ENCODE peak calls at places on chromosomes 1 and 21, in six cellular contexts. S is B cell, A is fibroblast of the conjunctiva, C is retina, R is progenitor cell of endocrine pancreas, M is left ventricle myocardium inferior. P is an unnamed sample.

GRCh38 chr1:180854001-180854400 is 58.7 kb upstream of the KIAA1614 start:
- DNase-seq in S (no peak), A (no peak), C (no peak), R (no peak), M (no peak), P (no peak)

GRCh38 chr1:111654839-111655238 is 35.2 kb downstream of the RAP1A start:
- DNase-seq in S (no peak), A (no peak), C (no peak), R (no peak), M (no peak), P (no peak)

GRCh38 chr1:228004331-228004871 is 2.4 kb upstream of the WNT3A start:
- DNase-seq in S (no peak), A (no peak), C (peak), R (no peak), M (no peak), P (no peak)

GRCh38 chr21:42262826-42263225 is 43.9 kb downstream of the ABCG1 start:
- DNase-seq in S (no peak), A (no peak), C (no peak), R (no peak), M (peak), P (no peak)

GRCh38 chr1:171939730-171940129 is 98.4 kb downstream of the DNM3 start:
- DNase-seq in S (no peak), A (no peak), C (no peak), R (no peak), M (no peak), P (no peak)

GRCh38 chr1:202439308-202439707 is 90.8 kb downstream of the PPP1R12B start:
- DNase-seq in S (no peak), A (no peak), C (no peak), R (no peak), M (no peak), P (no peak)

GRCh38 chr1:47555307-47555706 is 117.5 kb downstream of the FOXD2 start:
- DNase-seq in S (no peak), A (no peak), C (no peak), R (no peak), M (no peak), P (no peak)

GRCh38 chr1:91885331-91885715 is 628 bp downstream of the TGFBR3 start:
- DNase-seq in S (no peak), A (no peak), C (peak), R (no peak), M (peak), P (peak)

GRCh38 chr1:43460988-43461693 is 7.4 kb upstream of the HYI start:
- DNase-seq in S (no peak), A (no peak), C (no peak), R (no peak), M (no peak), P (no peak)

GRCh38 chr1:28770601-28771165 is 33.9 kb downstream of the YTHDF2 start:
- DNase-seq in S (no peak), A (no peak), C (no peak), R (no peak), M (no peak), P (no peak)

GRCh38 chr1:240515505-240515904 is 96.5 kb downstream of the GREM2 start:
- DNase-seq in S (no peak), A (no peak), C (no peak), R (no peak), M (no peak), P (no peak)

GRCh38 chr1:218521414-218522169 is 176.5 kb downstream of the TGFB2 start:
- DNase-seq in S (no peak), A (peak), C (peak), R (no peak), M (no peak), P (peak)

GRCh38 chr1:1202831-1203560 is 3.4 kb downstream of the TNFRSF18 start:
- DNase-seq in S (no peak), A (no peak), C (no peak), R (no peak), M (peak), P (no peak)

GRCh38 chr1:101371259-101371658 is 134.4 kb downstream of the S1PR1 start:
- DNase-seq in S (no peak), A (no peak), C (no peak), R (no peak), M (no peak), P (no peak)

GRCh38 chr1:74767490-74767889 is 34.5 kb downstream of the TYW3 start:
- DNase-seq in S (no peak), A (peak), C (no peak), R (no peak), M (no peak), P (peak)

GRCh38 chr1:106880226-106880625 is 176.2 kb upstream of the PRMT6 start:
- DNase-seq in S (no peak), A (no peak), C (no peak), R (no peak), M (peak), P (no peak)

GRCh38 chr1:226411619-226412018 is 3.7 kb upstream of the PARP1 start:
- DNase-seq in S (no peak), A (no peak), C (no peak), R (no peak), M (no peak), P (no peak)

GRCh38 chr1:212609701-212610574 is 1.4 kb downstream of the ATF3 start:
- DNase-seq in S (no peak), A (no peak), C (no peak), R (no peak), M (no peak), P (no peak)

GRCh38 chr1:226129230-226129629 is 57.3 kb downstream of the ACBD3 start:
- DNase-seq in S (no peak), A (no peak), C (no peak), R (no peak), M (no peak), P (no peak)

P was measured in NCI-H524.